ENCODE peak calls at places on chromosomes 5 and 9, in nine cellular contexts. One of them, this sample, is unnamed.

GRCh38 chr9:27117489-27118135 is 8.6 kb downstream of the TEK start:
- DNase-seq in AG04450: no peak
- DNase-seq in lower lobe of right lung: peak
- DNase-seq in HL-60: no peak
- DNase-seq in glutamatergic neuron: no peak
- DNase-seq in kidney: peak
- DNase-seq in GM12865: no peak
- DNase-seq in DND-41: no peak
- DNase-seq in activated B cell treated with CpG ODN at 0.5 μM for 24 hours: no peak
- DNase-seq in this sample: no peak

GRCh38 chr9:103522409-103522808 is 527.3 kb downstream of the CYLC2 start:
- DNase-seq in HL-60: no peak
- DNase-seq in AG04450: no peak
- DNase-seq in DND-41: no peak
- DNase-seq in kidney: no peak
- DNase-seq in activated B cell treated with CpG ODN at 0.5 μM for 24 hours: no peak
- DNase-seq in lower lobe of right lung: no peak
- DNase-seq in glutamatergic neuron: no peak
- DNase-seq in GM12865: no peak
- DNase-seq in this sample: no peak

GRCh38 chr5:76547891-76548524 is 75.2 kb downstream of the F2RL2 start:
- DNase-seq in HL-60: no peak
- DNase-seq in lower lobe of right lung: no peak
- DNase-seq in DND-41: no peak
- DNase-seq in AG04450: no peak
- DNase-seq in activated B cell treated with CpG ODN at 0.5 μM for 24 hours: no peak
- DNase-seq in glutamatergic neuron: no peak
- DNase-seq in kidney: no peak
- DNase-seq in GM12865: peak
- DNase-seq in this sample: no peak

GRCh38 chr5:97657239-97657638 is 474.2 kb upstream of the RIOK2 start:
- DNase-seq in GM12865: no peak
- DNase-seq in glutamatergic neuron: no peak
- DNase-seq in activated B cell treated with CpG ODN at 0.5 μM for 24 hours: no peak
- DNase-seq in lower lobe of right lung: no peak
- DNase-seq in DND-41: no peak
- DNase-seq in HL-60: no peak
- DNase-seq in kidney: no peak
- DNase-seq in AG04450: no peak
- DNase-seq in this sample: no peak

GRCh38 chr9:91131433-91131839 is 230.3 kb downstream of the AUH start:
- DNase-seq in AG04450: peak
- DNase-seq in DND-41: no peak
- DNase-seq in glutamatergic neuron: no peak
- DNase-seq in GM12865: peak
- DNase-seq in kidney: no peak
- DNase-seq in activated B cell treated with CpG ODN at 0.5 μM for 24 hours: no peak
- DNase-seq in HL-60: peak
- DNase-seq in lower lobe of right lung: no peak
- DNase-seq in this sample: peak

GRCh38 chr5:134245101-134245604 is 19.3 kb upstream of the PPP2CA start:
- DNase-seq in GM12865: no peak
- DNase-seq in kidney: no peak
- DNase-seq in lower lobe of right lung: no peak
- DNase-seq in AG04450: peak
- DNase-seq in DND-41: no peak
- DNase-seq in activated B cell treated with CpG ODN at 0.5 μM for 24 hours: no peak
- DNase-seq in HL-60: no peak
- DNase-seq in glutamatergic neuron: peak
- DNase-seq in this sample: no peak

GRCh38 chr5:160439205-160439600 is 17.5 kb downstream of the PTTG1 start:
- DNase-seq in lower lobe of right lung: peak
- DNase-seq in kidney: peak
- DNase-seq in activated B cell treated with CpG ODN at 0.5 μM for 24 hours: peak
- DNase-seq in HL-60: peak
- DNase-seq in AG04450: peak
- DNase-seq in glutamatergic neuron: peak
- DNase-seq in DND-41: peak
- DNase-seq in GM12865: peak
- DNase-seq in this sample: peak

GRCh38 chr9:34744295-34745221 is 34.6 kb upstream of the CCL21 start:
- DNase-seq in activated B cell treated with CpG ODN at 0.5 μM for 24 hours: no peak
- DNase-seq in AG04450: peak
- DNase-seq in lower lobe of right lung: no peak
- DNase-seq in kidney: peak
- DNase-seq in DND-41: no peak
- DNase-seq in GM12865: no peak
- DNase-seq in glutamatergic neuron: no peak
- DNase-seq in HL-60: no peak
- DNase-seq in this sample: no peak

GRCh38 chr9:77097335-77097734 is 77.9 kb downstream of the FOXB2 start:
- DNase-seq in glutamatergic neuron: no peak
- DNase-seq in HL-60: no peak
- DNase-seq in lower lobe of right lung: no peak
- DNase-seq in GM12865: no peak
- DNase-seq in DND-41: no peak
- DNase-seq in activated B cell treated with CpG ODN at 0.5 μM for 24 hours: no peak
- DNase-seq in AG04450: no peak
- DNase-seq in kidney: no peak
- DNase-seq in this sample: no peak

GRCh38 chr9:6506571-6506970 is 93.6 kb downstream of the UHRF2 start:
- DNase-seq in lower lobe of right lung: no peak
- DNase-seq in AG04450: no peak
- DNase-seq in DND-41: no peak
- DNase-seq in kidney: no peak
- DNase-seq in HL-60: no peak
- DNase-seq in activated B cell treated with CpG ODN at 0.5 μM for 24 hours: no peak
- DNase-seq in GM12865: no peak
- DNase-seq in glutamatergic neuron: no peak
- DNase-seq in this sample: no peak

GRCh38 chr5:173768891-173769290 is 119.3 kb upstream of the CPEB4 start:
- DNase-seq in glutamatergic neuron: no peak
- DNase-seq in activated B cell treated with CpG ODN at 0.5 μM for 24 hours: no peak
- DNase-seq in HL-60: no peak
- DNase-seq in AG04450: no peak
- DNase-seq in lower lobe of right lung: no peak
- DNase-seq in GM12865: no peak
- DNase-seq in kidney: no peak
- DNase-seq in DND-41: no peak
- DNase-seq in this sample: no peak

GRCh38 chr9:129567842-129568559 is 52.9 kb downstream of the C9orf50 start:
- DNase-seq in glutamatergic neuron: no peak
- DNase-seq in lower lobe of right lung: no peak
- DNase-seq in GM12865: no peak
- DNase-seq in activated B cell treated with CpG ODN at 0.5 μM for 24 hours: no peak
- DNase-seq in DND-41: no peak
- DNase-seq in AG04450: no peak
- DNase-seq in kidney: peak
- DNase-seq in HL-60: no peak
- DNase-seq in this sample: no peak

GRCh38 chr5:68644971-68645370 is 429.4 kb downstream of the PIK3R1 start:
- DNase-seq in HL-60: no peak
- DNase-seq in glutamatergic neuron: no peak
- DNase-seq in GM12865: peak
- DNase-seq in lower lobe of right lung: no peak
- DNase-seq in AG04450: no peak
- DNase-seq in DND-41: no peak
- DNase-seq in activated B cell treated with CpG ODN at 0.5 μM for 24 hours: no peak
- DNase-seq in kidney: no peak
- DNase-seq in this sample: no peak

GRCh38 chr9:95508968-95509850 is 7.6 kb downstream of the PTCH1 start:
- DNase-seq in glutamatergic neuron: peak
- DNase-seq in lower lobe of right lung: peak
- DNase-seq in AG04450: peak
- DNase-seq in DND-41: no peak
- DNase-seq in GM12865: peak
- DNase-seq in activated B cell treated with CpG ODN at 0.5 μM for 24 hours: peak
- DNase-seq in HL-60: no peak
- DNase-seq in kidney: peak
- DNase-seq in this sample: peak

GRCh38 chr9:107587175-107587963 is 97.8 kb upstream of the KLF4 start:
- DNase-seq in HL-60: peak
- DNase-seq in glutamatergic neuron: no peak
- DNase-seq in activated B cell treated with CpG ODN at 0.5 μM for 24 hours: no peak
- DNase-seq in DND-41: no peak
- DNase-seq in kidney: peak
- DNase-seq in GM12865: no peak
- DNase-seq in AG04450: no peak
- DNase-seq in lower lobe of right lung: peak
- DNase-seq in this sample: peak

GRCh38 chr9:131503626-131504465 is 1.1 kb downstream of the POMT1 start:
- DNase-seq in AG04450: no peak
- DNase-seq in DND-41: peak
- DNase-seq in GM12865: peak
- DNase-seq in HL-60: peak
- DNase-seq in glutamatergic neuron: no peak
- DNase-seq in kidney: no peak
- DNase-seq in activated B cell treated with CpG ODN at 0.5 μM for 24 hours: no peak
- DNase-seq in lower lobe of right lung: no peak
- DNase-seq in this sample: peak

GRCh38 chr9:129693741-129694140 is 28.3 kb downstream of the PRRX2 start:
- DNase-seq in DND-41: no peak
- DNase-seq in kidney: no peak
- DNase-seq in glutamatergic neuron: no peak
- DNase-seq in activated B cell treated with CpG ODN at 0.5 μM for 24 hours: no peak
- DNase-seq in AG04450: no peak
- DNase-seq in GM12865: no peak
- DNase-seq in HL-60: no peak
- DNase-seq in lower lobe of right lung: no peak
- DNase-seq in this sample: no peak

GRCh38 chr9:2833096-2833495 is 10.8 kb downstream of the PUM3 start:
- DNase-seq in DND-41: no peak
- DNase-seq in lower lobe of right lung: no peak
- DNase-seq in activated B cell treated with CpG ODN at 0.5 μM for 24 hours: no peak
- DNase-seq in GM12865: no peak
- DNase-seq in AG04450: no peak
- DNase-seq in HL-60: no peak
- DNase-seq in glutamatergic neuron: no peak
- DNase-seq in kidney: no peak
- DNase-seq in this sample: no peak

GRCh38 chr9:2838356-2838983 is 5.4 kb downstream of the PUM3 start:
- DNase-seq in GM12865: no peak
- DNase-seq in activated B cell treated with CpG ODN at 0.5 μM for 24 hours: no peak
- DNase-seq in kidney: no peak
- DNase-seq in HL-60: no peak
- DNase-seq in glutamatergic neuron: no peak
- DNase-seq in AG04450: no peak
- DNase-seq in lower lobe of right lung: no peak
- DNase-seq in DND-41: no peak
- DNase-seq in this sample: no peak

GRCh38 chr9:2838984-2839367 is 4.9 kb downstream of the PUM3 start:
- DNase-seq in lower lobe of right lung: no peak
- DNase-seq in DND-41: no peak
- DNase-seq in HL-60: no peak
- DNase-seq in kidney: no peak
- DNase-seq in GM12865: no peak
- DNase-seq in glutamatergic neuron: no peak
- DNase-seq in activated B cell treated with CpG ODN at 0.5 μM for 24 hours: no peak
- DNase-seq in AG04450: no peak
- DNase-seq in this sample: no peak

DNA sequence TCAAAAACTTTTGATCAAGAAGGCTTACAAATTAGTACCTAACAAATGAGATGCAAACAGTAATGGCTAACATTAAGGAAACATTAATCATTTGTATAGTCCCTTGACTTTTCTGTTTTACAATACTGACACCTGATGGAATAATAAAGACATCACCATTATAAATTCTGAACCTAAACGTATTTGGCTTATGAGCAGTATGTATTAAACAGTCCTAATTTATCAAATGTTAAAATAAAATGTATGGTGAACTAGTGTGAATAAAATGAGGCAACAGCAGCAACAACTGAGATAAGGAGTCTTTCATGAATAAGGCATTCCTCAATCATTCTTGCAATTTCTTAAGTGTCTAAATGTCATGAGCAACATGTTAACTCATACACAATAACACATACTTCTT is 6.0 kb downstream of the PUM3 start:
- DNase-seq in DND-41: no peak
- DNase-seq in GM12865: no peak
- DNase-seq in activated B cell treated with CpG ODN at 0.5 μM for 24 hours: no peak
- DNase-seq in lower lobe of right lung: no peak
- DNase-seq in HL-60: no peak
- DNase-seq in glutamatergic neuron: no peak
- DNase-seq in AG04450: no peak
- DNase-seq in kidney: no peak
- DNase-seq in this sample: no peak
- TF ChIP-seq CTCF in DND-41: peak
- TF ChIP-seq CTCF in GM12865: no peak
- TF ChIP-seq CTCF in activated B cell treated with CpG ODN at 0.5 μM for 24 hours: no peak
- TF ChIP-seq CTCF in lower lobe of right lung: peak
- TF ChIP-seq CTCF in HL-60: no peak
- TF ChIP-seq CTCF in glutamatergic neuron: no peak
- TF ChIP-seq CTCF in AG04450: no peak
- TF ChIP-seq CTCF in kidney: peak
- TF ChIP-seq CTCF in this sample: no peak

GRCh38 chr5:176651472-176651980 is 4.2 kb downstream of the TSPAN17 start:
- DNase-seq in DND-41: no peak
- DNase-seq in kidney: no peak
- DNase-seq in HL-60: no peak
- DNase-seq in activated B cell treated with CpG ODN at 0.5 μM for 24 hours: no peak
- DNase-seq in GM12865: no peak
- DNase-seq in lower lobe of right lung: no peak
- DNase-seq in glutamatergic neuron: no peak
- DNase-seq in AG04450: no peak
- DNase-seq in this sample: no peak
- TF ChIP-seq CTCF in DND-41: no peak
- TF ChIP-seq CTCF in kidney: no peak
- TF ChIP-seq CTCF in HL-60: no peak
- TF ChIP-seq CTCF in activated B cell treated with CpG ODN at 0.5 μM for 24 hours: no peak
- TF ChIP-seq CTCF in GM12865: no peak
- TF ChIP-seq CTCF in lower lobe of right lung: no peak
- TF ChIP-seq CTCF in glutamatergic neuron: no peak
- TF ChIP-seq CTCF in AG04450: no peak
- TF ChIP-seq CTCF in this sample: no peak

GRCh38 chr5:169850407-169850806 is 129.9 kb downstream of the INSYN2B start:
- DNase-seq in GM12865: no peak
- DNase-seq in AG04450: no peak
- DNase-seq in DND-41: no peak
- DNase-seq in glutamatergic neuron: no peak
- DNase-seq in HL-60: no peak
- DNase-seq in lower lobe of right lung: no peak
- DNase-seq in activated B cell treated with CpG ODN at 0.5 μM for 24 hours: no peak
- DNase-seq in kidney: no peak
- DNase-seq in this sample: peak
- TF ChIP-seq CTCF in GM12865: peak
- TF ChIP-seq CTCF in AG04450: peak
- TF ChIP-seq CTCF in DND-41: peak
- TF ChIP-seq CTCF in glutamatergic neuron: peak
- TF ChIP-seq CTCF in HL-60: no peak
- TF ChIP-seq CTCF in lower lobe of right lung: no peak
- TF ChIP-seq CTCF in activated B cell treated with CpG ODN at 0.5 μM for 24 hours: no peak
- TF ChIP-seq CTCF in kidney: no peak
- TF ChIP-seq CTCF in this sample: peak

GRCh38 chr5:124021066-124021641 is 509.2 kb downstream of the CSNK1G3 start:
- DNase-seq in lower lobe of right lung: no peak
- DNase-seq in glutamatergic neuron: no peak
- DNase-seq in activated B cell treated with CpG ODN at 0.5 μM for 24 hours: no peak
- DNase-seq in DND-41: no peak
- DNase-seq in HL-60: no peak
- DNase-seq in AG04450: no peak
- DNase-seq in GM12865: no peak
- DNase-seq in kidney: no peak
- DNase-seq in this sample: no peak
- TF ChIP-seq CTCF in lower lobe of right lung: no peak
- TF ChIP-seq CTCF in glutamatergic neuron: peak
- TF ChIP-seq CTCF in activated B cell treated with CpG ODN at 0.5 μM for 24 hours: no peak
- TF ChIP-seq CTCF in DND-41: no peak
- TF ChIP-seq CTCF in HL-60: no peak
- TF ChIP-seq CTCF in AG04450: no peak
- TF ChIP-seq CTCF in GM12865: no peak
- TF ChIP-seq CTCF in kidney: no peak
- TF ChIP-seq CTCF in this sample: no peak

GRCh38 chr9:94166237-94167054 is 82.2 kb downstream of the PTPDC1 start:
- DNase-seq in lower lobe of right lung: peak
- DNase-seq in HL-60: peak
- DNase-seq in GM12865: peak
- DNase-seq in DND-41: peak
- DNase-seq in kidney: peak
- DNase-seq in activated B cell treated with CpG ODN at 0.5 μM for 24 hours: peak
- DNase-seq in AG04450: peak
- DNase-seq in glutamatergic neuron: peak
- DNase-seq in this sample: peak
- TF ChIP-seq CTCF in lower lobe of right lung: no peak
- TF ChIP-seq CTCF in HL-60: no peak
- TF ChIP-seq CTCF in GM12865: no peak
- TF ChIP-seq CTCF in DND-41: no peak
- TF ChIP-seq CTCF in kidney: no peak
- TF ChIP-seq CTCF in activated B cell treated with CpG ODN at 0.5 μM for 24 hours: no peak
- TF ChIP-seq CTCF in AG04450: no peak
- TF ChIP-seq CTCF in glutamatergic neuron: peak
- TF ChIP-seq CTCF in this sample: no peak

This sample was measured in activated CD8-positive, alpha-beta T cell treated with anti-CD3 and anti-CD28 coated beads for 36 hours.